ENCODE peak calls at places on chromosomes 4 and X, in five cellular contexts. V, W, L, Q and A are unnamed samples. For H3F3A, the result is how much of the 10 kb centered on the place peaks cover.

GRCh38 chr4:42643685-42644084 is 13.2 kb downstream of the ATP8A1 start:
- DNase-seq in V (no peak), W (no peak), L (peak), Q (no peak), A (no peak)

GRCh38 chr4:84639143-84639542 is 56.2 kb downstream of the CDS1 start:
- DNase-seq in V (no peak), W (no peak), L (peak), Q (no peak), A (no peak)

GRCh38 chr4:24080871-24081270 is 191.0 kb upstream of the PPARGC1A start:
- DNase-seq in V (no peak), W (no peak), L (no peak), Q (no peak), A (no peak)

GRCh38 chrX:72714471-72714916 is 388 bp upstream of the PHKA1 start:
- DNase-seq in V (peak), W (peak), L (no peak), Q (peak), A (peak)

GRCh38 chrX:14409341-14409740 is 120.0 kb upstream of the GLRA2 start:
- DNase-seq in V (peak), W (no peak), L (no peak), Q (peak), A (no peak)

GRCh38 chr4:13267091-13267490 is 217.0 kb downstream of the RAB28 start:
- DNase-seq in V (no peak), W (no peak), L (no peak), Q (no peak), A (no peak)

GRCh38 chr4:32226201-32226600 is 1506.0 kb downstream of the PCDH7 start:
- DNase-seq in V (peak), W (no peak), L (no peak), Q (no peak), A (no peak)

GRCh38 chr4:167842487-167842886 is 249.8 kb upstream of the ANXA10 start:
- DNase-seq in V (no peak), W (no peak), L (no peak), Q (no peak), A (no peak)

GRCh38 chr4:87060957-87061356 is 126.1 kb downstream of the AFF1 start:
- DNase-seq in V (peak), W (no peak), L (no peak), Q (peak), A (no peak)

GRCh38 chr4:52038109-52038912 is at the start of gene SGCB:
- DNase-seq in V (peak), W (peak), L (peak), Q (peak), A (peak)

GRCh38 chrX:53313746-53314105 is 32.3 kb upstream of the IQSEC2 start:
- DNase-seq in V (no peak), W (no peak), L (no peak), Q (no peak), A (no peak)

GRCh38 chrX:46758163-46758955 is 559 bp downstream of the SLC9A7 start:
- DNase-seq in V (peak), W (peak), L (no peak), Q (peak), A (no peak)

GRCh38 chrX:42948723-42949122 is 170.8 kb upstream of the PPP1R2C start:
- DNase-seq in V (no peak), W (no peak), L (no peak), Q (no peak), A (no peak)

GRCh38 chr4:132593717-132594400 is 555.2 kb upstream of the PCDH10 start:
- DNase-seq in V (peak), W (no peak), L (no peak), Q (no peak), A (no peak)

GRCh38 chr4:8907596-8908205 is 36.1 kb upstream of the HMX1 start:
- DNase-seq in V (no peak), W (peak), L (no peak), Q (no peak), A (no peak)

GRCh38 chr4:70651864-70652506 is 14.3 kb downstream of the JCHAIN start:
- DNase-seq in V (peak), W (peak), L (peak), Q (peak), A (peak)

GRCh38 chrX:129622757-129623301 is 31.9 kb downstream of the APLN start:
- DNase-seq in V (no peak), W (no peak), L (no peak), Q (no peak), A (peak)

GRCh38 chrX:8663325-8663724 is 68.6 kb downstream of the ANOS1 start:
- DNase-seq in V (peak), W (no peak), L (peak), Q (no peak), A (no peak)

GRCh38 chrX:2423293-2423692 is 77.5 kb downstream of the DHRSX start:
- DNase-seq in V (peak), W (no peak), L (no peak), Q (peak), A (no peak)

GRCh38 chr4:69057620-69058409 is 38.5 kb upstream of the UGT2B7 start:
- DNase-seq in V (no peak), W (no peak), L (peak), Q (no peak), A (peak)
- TF ChIP-seq EZH2phosphoT487 in V (no peak), W (no peak), L (no peak), Q (no peak), A (no peak)

DNA sequence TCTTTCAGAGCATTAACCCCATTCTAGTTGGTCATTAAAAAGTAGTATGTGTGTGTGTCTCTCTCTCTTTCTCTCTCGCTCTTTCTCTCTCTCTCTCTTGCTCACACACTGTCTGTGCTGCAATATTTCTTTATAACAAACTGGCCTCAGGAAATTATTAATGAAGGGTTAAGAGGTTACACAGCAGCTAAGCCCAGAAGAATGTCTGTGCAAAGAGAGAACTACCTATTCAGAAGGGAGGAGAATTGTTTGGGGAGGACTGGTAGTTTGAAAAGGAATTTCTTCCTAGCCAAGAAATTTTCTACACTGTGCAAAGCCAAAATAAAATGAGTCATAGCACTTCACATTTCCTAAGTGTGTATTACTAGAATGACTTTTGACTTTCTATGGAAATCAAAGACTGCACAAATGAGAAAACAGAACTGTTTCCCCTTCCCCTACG is 22.2 kb downstream of the PDGFC start:
- DNase-seq in V (peak), W (no peak), L (no peak), Q (peak), A (no peak)
- H3K9ac ChIP-seq in V (peak), W (peak), L (no peak), Q (peak), A (no peak)

GRCh38 chr4:1338752-1339414 is 8.1 kb upstream of the UVSSA start:
- DNase-seq in V (peak), W (no peak), L (peak), Q (no peak), A (no peak)

GRCh38 chr4:1342003-1342402 is 5.0 kb upstream of the UVSSA start:
- DNase-seq in V (no peak), W (no peak), L (peak), Q (peak), A (no peak)

GRCh38 chr4:1339489-1339888 is 7.5 kb upstream of the UVSSA start:
- DNase-seq in V (no peak), W (no peak), L (peak), Q (no peak), A (no peak)

GRCh38 chr4:1340181-1340747 is 6.7 kb upstream of the UVSSA start:
- DNase-seq in V (no peak), W (no peak), L (peak), Q (no peak), A (no peak)

GRCh38 chr4:1340861-1341260 is 6.1 kb upstream of the UVSSA start:
- DNase-seq in V (no peak), W (no peak), L (no peak), Q (no peak), A (no peak)
- H3F3A ChIP-seq in V (under half), W (under half), L (under half), Q (under half), A (under half)

GRCh38 chr4:20652226-20652836 is 47.9 kb upstream of the PACRGL start:
- DNase-seq in V (no peak), W (no peak), L (peak), Q (no peak), A (no peak)
- TF ChIP-seq EZH2phosphoT487 in V (no peak), W (no peak), L (no peak), Q (no peak), A (no peak)

GRCh38 chrX:77597090-77597489 is 149.9 kb downstream of the FGF16 start:
- DNase-seq in V (peak), W (peak), L (no peak), Q (peak), A (no peak)

GRCh38 chrX:77595848-77596247 is 148.7 kb downstream of the FGF16 start:
- DNase-seq in V (no peak), W (no peak), L (no peak), Q (peak), A (no peak)

GRCh38 chrX:77597511-77597910 is 150.3 kb downstream of the FGF16 start:
- DNase-seq in V (no peak), W (no peak), L (peak), Q (no peak), A (no peak)
- H3K9ac ChIP-seq in V (no peak), W (no peak), L (no peak), Q (no peak), A (no peak)

GRCh38 chr4:39455486-39455885 is 3.2 kb downstream of the RPL9 start:
- DNase-seq in V (no peak), W (no peak), L (no peak), Q (no peak), A (no peak)

GRCh38 chr4:39452153-39452859 is 6.4 kb downstream of the RPL9 start:
- DNase-seq in V (no peak), W (no peak), L (no peak), Q (no peak), A (no peak)

GRCh38 chr4:39452860-39453587 is 5.7 kb downstream of the RPL9 start:
- DNase-seq in V (no peak), W (no peak), L (no peak), Q (no peak), A (no peak)

GRCh38 chr4:39451423-39452023 is 7.2 kb downstream of the RPL9 start:
- DNase-seq in V (no peak), W (no peak), L (no peak), Q (no peak), A (no peak)

DNA sequence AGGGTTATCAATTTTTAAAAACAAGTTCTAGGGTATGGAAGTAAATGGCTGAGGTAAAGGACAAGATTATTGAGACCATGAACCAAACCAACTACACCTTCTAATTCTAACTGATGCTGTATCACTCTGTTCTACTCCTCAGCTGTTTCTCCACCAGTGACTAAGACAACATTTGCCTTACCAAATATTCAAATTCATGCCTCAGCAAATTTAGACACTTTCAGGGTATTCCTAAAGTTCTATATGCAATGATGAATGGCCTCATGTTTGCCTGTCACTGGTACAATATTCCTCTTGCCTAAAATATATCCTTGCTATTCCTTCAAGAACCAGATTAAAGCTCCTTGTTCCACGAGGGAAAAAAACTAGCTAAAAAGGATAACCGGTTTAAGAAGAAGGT is 5.0 kb downstream of the RPL9 start:
- DNase-seq in V (no peak), W (no peak), L (no peak), Q (no peak), A (no peak)
- H3F3A ChIP-seq in V (under half), W (half or more), L (under half), Q (half or more), A (half or more)

DNA sequence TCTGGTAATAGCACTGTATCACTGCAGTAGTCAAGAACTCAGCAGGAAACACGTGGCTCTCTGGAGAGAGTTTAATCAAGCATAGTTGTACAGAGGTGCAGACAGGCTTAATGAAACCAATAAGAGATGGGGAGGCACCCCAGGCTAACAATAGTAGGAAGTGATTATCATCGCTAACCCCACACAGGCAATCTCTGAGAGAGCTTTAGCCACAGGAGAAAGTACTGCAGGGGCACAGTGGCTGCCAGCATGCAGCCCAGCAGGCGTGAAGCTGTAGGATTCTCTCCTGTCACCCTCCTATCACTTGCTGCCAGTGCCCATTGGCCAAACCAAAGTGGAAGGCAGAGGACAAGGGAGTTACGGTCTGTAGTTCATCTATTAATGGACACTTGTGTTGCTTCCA is 450.1 kb upstream of the RASGEF1B start:
- DNase-seq in V (no peak), W (no peak), L (peak), Q (no peak), A (peak)
- TF ChIP-seq EZH2phosphoT487 in V (no peak), W (no peak), L (no peak), Q (no peak), A (no peak)

DNA sequence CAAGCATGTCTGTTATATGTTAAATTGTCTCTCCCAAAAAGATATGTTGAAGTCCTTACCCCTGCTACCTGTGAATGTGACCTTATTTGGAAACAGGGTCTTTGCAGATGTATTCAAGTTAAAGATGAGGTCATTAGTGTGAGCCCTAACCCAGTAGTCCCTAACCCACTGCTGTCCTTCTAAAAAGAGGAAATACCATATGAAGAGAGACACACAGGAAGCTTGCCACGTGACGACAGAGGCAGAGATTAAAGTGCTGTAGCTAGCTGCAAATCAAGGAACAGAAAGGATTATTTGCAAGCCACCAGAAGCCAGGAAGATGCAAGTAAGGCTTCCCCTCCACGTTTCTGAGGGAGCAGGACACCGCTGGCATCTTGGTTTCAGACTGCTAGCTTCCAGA is 150.1 kb downstream of the HNRNPD start:
- DNase-seq in V (no peak), W (no peak), L (peak), Q (no peak), A (no peak)
- H3K9ac ChIP-seq in V (no peak), W (no peak), L (no peak), Q (no peak), A (no peak)